ENCODE peak calls at places on chromosomes 1 and 21, in five cellular contexts. V is IMR-90, D is progenitor cell of endocrine pancreas, I is suprapubic skin, Q is Caco-2. K is an unnamed sample.

GRCh38 chr21:15063081-15063820 is 1.5 kb downstream of the NRIP1 start:
- DNase-seq in V (peak; percentile 18), D (no peak), I (no peak), Q (no peak), K (no peak)

GRCh38 chr1:180299486-180300246 is 69.6 kb downstream of the LHX4 start:
- DNase-seq in V (no peak), D (no peak), I (no peak), Q (no peak), K (no peak)

GRCh38 chr1:96544831-96545221 is 176.8 kb upstream of the PTBP2 start:
- DNase-seq in V (no peak), D (no peak), I (no peak), Q (no peak), K (no peak)

GRCh38 chr1:87331319-87332269 is 2.9 kb downstream of the LMO4 start:
- DNase-seq in V (peak; percentile 60), D (peak; percentile 70), I (peak; percentile 87), Q (peak; percentile 77), K (peak; percentile 79)

GRCh38 chr1:169899519-169900217 is 6.0 kb upstream of the SCYL3 start:
- DNase-seq in V (no peak), D (no peak), I (no peak), Q (no peak), K (no peak)

GRCh38 chr1:173202430-173203145 is 4.5 kb downstream of the TNFSF4 start:
- DNase-seq in V (peak; percentile 95), D (no peak), I (no peak), Q (peak; percentile 53), K (no peak)

GRCh38 chr1:33056426-33056825 is 19.7 kb upstream of the AK2 start:
- DNase-seq in V (no peak), D (no peak), I (no peak), Q (no peak), K (no peak)

GRCh38 chr1:12075195-12076114 is 12.4 kb downstream of the TNFRSF8 start:
- DNase-seq in V (peak; percentile 94), D (no peak), I (no peak), Q (no peak), K (no peak)

GRCh38 chr1:99685516-99686180 is 39.7 kb downstream of the PALMD start:
- DNase-seq in V (peak; percentile 91), D (peak; percentile 34), I (peak; percentile 92), Q (peak; percentile 47), K (peak; percentile 89)

GRCh38 chr21:16588433-16588860 is 858.7 kb downstream of the USP25 start:
- DNase-seq in V (peak; percentile 84), D (peak; percentile 20), I (peak; percentile 89), Q (peak; percentile 25), K (peak; percentile 94)

GRCh38 chr1:26122988-26123973 is 11.7 kb downstream of the PDIK1L start:
- DNase-seq in V (peak; percentile 73), D (no peak), I (no peak), Q (no peak), K (no peak)

GRCh38 chr21:42562258-42562657 is 48.6 kb downstream of the SLC37A1 start:
- DNase-seq in V (no peak), D (no peak), I (no peak), Q (no peak), K (no peak)

GRCh38 chr21:42739061-42739931 is 85.9 kb downstream of the PDE9A start:
- DNase-seq in V (peak; percentile 24), D (no peak), I (peak; percentile 48), Q (no peak), K (no peak)

GRCh38 chr1:43307458-43308158 is 6.8 kb downstream of the TIE1 start:
- DNase-seq in V (no peak), D (no peak), I (peak; percentile 37), Q (no peak), K (no peak)

GRCh38 chr1:203204776-203205175 is 18.3 kb upstream of the CHI3L1 start:
- DNase-seq in V (no peak), D (no peak), I (no peak), Q (no peak), K (no peak)

GRCh38 chr1:56461158-56462127 is 117.9 kb downstream of the PLPP3 start:
- DNase-seq in V (no peak), D (no peak), I (no peak), Q (no peak), K (no peak)

GRCh38 chr1:54624466-54625464 is 1.4 kb upstream of the FAM151A start:
- DNase-seq in V (no peak), D (no peak), I (peak; percentile 44), Q (no peak), K (no peak)

GRCh38 chr1:44315521-44315920 is 39.5 kb downstream of the ERI3 start:
- DNase-seq in V (no peak), D (no peak), I (no peak), Q (no peak), K (no peak)

GRCh38 chr1:227388771-227389170 is 70.5 kb upstream of the CDC42BPA start:
- DNase-seq in V (no peak), D (no peak), I (no peak), Q (no peak), K (no peak)

DNA sequence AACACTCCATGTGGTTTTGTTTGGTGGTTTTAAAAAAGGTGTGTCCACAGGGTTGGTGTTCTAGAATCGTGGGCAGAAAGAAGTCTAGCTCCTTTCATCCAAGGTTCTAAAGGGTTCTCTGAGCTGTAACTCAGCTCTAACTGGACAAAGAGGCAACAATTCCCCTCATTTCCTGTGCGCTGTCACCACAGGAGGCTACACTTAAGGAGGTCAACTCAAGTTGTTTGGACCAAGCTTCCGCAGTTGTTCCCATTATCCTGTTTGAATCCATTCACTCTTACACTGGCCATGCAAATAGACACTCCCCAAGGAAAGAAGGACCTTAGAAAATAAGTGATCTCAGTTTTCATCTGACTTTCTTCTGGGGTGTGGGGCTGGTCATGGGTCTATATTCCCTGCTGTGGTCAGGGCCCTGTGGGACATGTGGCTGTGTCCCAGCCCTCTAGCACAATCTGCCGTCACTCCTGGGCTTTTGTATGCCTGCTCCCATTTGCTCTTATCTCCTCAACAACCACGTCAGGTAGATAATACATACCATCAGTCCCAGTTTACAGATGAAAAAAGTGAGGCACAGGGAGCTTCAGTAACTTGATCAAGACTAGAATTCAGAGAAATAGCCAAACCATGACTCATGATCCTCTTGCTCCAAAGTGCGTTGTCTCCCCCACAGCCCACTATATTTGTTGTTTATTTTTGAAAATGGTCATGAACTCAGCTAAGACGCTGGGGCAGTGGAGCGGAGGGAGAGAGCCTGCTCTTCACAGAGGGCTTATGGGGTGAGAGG is 103.6 kb downstream of the RHOU start:
- DNase-seq in V (peak; percentile 78), D (no peak), I (no peak), Q (no peak), K (no peak)
- TF ChIP-seq CTCF in V (no peak), D (no peak), I (no peak), Q (no peak), K (no peak)

DNA sequence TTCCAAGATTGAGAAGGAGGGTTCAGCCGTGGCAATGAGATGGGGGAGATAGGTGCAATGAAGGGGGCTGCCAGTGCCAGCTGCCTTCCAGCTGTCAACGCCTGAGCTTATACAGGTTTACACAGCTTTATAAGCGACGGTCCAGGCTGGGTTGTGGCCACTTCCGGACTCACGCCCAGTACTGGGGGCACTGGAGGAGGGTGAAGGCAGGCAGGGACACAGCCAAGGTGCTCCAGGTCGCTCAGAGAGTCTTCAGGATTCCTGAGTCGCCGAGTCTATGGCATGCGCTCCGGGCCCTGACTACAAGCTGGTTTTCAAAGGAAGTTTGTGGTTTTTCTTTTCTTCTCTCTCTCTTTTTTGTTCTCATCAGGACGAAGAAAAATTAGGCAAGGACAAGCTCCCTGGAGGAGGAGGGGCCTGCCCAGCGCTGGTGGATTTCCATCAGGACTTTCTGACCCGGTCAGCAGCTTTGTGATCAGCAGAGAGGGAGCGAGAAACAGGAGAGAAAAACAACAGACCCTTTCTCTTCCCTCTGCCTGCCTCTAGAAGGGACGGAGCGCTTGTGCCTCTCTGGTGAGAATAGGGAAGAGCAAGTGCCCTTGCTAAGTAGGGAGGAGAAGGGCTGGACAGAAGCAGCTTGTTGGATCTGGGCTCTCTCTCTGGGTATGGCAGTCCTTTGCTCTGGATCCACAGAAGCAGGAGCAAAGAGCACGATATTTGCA is at the start of gene MINDY1:
- DNase-seq in V (peak; percentile 89), D (peak; percentile 41), I (peak; percentile 88), Q (peak; percentile 81), K (peak; percentile 78)
- TF ChIP-seq CTCF in V (peak; percentile 67), D (peak; percentile 57), I (peak; percentile 39), Q (peak; percentile 58), K (no peak)

GRCh38 chr1:3702990-3703728 is 49.1 kb upstream of the CCDC27 start:
- DNase-seq in V (peak; percentile 10), D (no peak), I (no peak), Q (no peak), K (no peak)
- TF ChIP-seq CTCF in V (no peak), D (peak; percentile 30), I (no peak), Q (no peak), K (no peak)

GRCh38 chr1:193754732-193755427 is 568.5 kb upstream of the B3GALT2 start:
- DNase-seq in V (no peak), D (no peak), I (no peak), Q (no peak), K (no peak)
- TF ChIP-seq CTCF in V (no peak), D (no peak), I (no peak), Q (peak; percentile 16), K (no peak)

GRCh38 chr1:244864253-244865027 is at the start of gene HNRNPU:
- DNase-seq in V (peak; percentile 97), D (peak; percentile 94), I (peak; percentile 97), Q (peak; percentile 97), K (peak; percentile 95)
- TF ChIP-seq CTCF in V (peak; percentile 22), D (peak; percentile 55), I (no peak), Q (peak; percentile 28), K (no peak)

GRCh38 chr1:90579212-90579802 is 137.8 kb downstream of the BARHL2 start:
- DNase-seq in V (peak; percentile 40), D (no peak), I (no peak), Q (peak; percentile 7), K (no peak)

GRCh38 chr1:90580176-90580575 is 136.9 kb downstream of the BARHL2 start:
- DNase-seq in V (no peak), D (no peak), I (no peak), Q (no peak), K (no peak)

GRCh38 chr1:90573736-90574135 is 143.4 kb downstream of the BARHL2 start:
- DNase-seq in V (no peak), D (no peak), I (no peak), Q (no peak), K (no peak)

DNA sequence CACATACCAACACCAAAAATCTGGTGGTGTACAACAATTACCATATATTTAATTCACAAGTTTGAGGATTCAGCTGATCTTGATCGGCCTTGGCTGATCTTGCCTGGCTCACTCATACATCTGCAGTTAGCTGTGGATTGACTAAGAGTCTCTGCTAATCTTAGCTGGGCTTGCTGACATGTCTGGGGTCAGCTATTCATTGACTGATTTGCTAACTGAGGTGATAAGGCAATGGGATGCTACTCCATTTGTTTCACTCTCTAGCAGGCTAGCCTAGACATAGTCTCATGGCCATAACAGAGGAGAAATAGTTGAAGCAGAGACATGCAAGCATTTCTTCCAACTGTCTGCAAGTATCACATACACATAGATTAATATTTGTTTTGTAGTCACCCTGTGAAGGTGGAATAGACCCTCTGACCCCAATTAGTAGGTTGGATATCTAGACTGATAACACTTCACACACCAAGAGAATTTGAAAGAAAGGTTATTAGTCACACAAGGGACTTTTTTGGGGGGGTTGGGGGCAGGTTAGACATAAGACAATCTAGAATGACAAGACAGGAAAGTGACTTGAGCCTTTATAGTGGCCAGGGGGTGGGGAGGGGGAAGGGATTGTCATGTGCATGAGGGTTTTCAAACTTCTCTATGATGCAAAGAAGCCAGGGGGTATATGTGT is 142.3 kb downstream of the BARHL2 start:
- DNase-seq in V (no peak), D (no peak), I (no peak), Q (no peak), K (no peak)
- TF ChIP-seq CTCF in V (no peak), D (no peak), I (no peak), Q (no peak), K (no peak)